ENCODE peak calls at places on chromosomes 2 and 18, in seven cellular contexts. One of them, this sample, is unnamed.

GRCh38 chr18:966095-967036 is 61.7 kb downstream of the ADCYAP1 start:
- DNase-seq in ACHN: no peak
- DNase-seq in neural crest cell: no peak
- DNase-seq in sciatic nerve: no peak
- DNase-seq in GM04503: no peak
- DNase-seq in H4: no peak
- DNase-seq in GM12891: no peak
- DNase-seq in this sample: no peak

GRCh38 chr2:58046585-58047372 is at the start of gene VRK2:
- DNase-seq in ACHN: peak; percentile 98
- DNase-seq in neural crest cell: peak; percentile 61
- DNase-seq in sciatic nerve: peak; percentile 88
- DNase-seq in GM04503: peak; percentile 61
- DNase-seq in H4: no peak
- DNase-seq in GM12891: peak; percentile 72
- DNase-seq in this sample: peak; percentile 93

GRCh38 chr18:46899274-46899948 is 17.9 kb downstream of the PIAS2 start:
- DNase-seq in ACHN: no peak
- DNase-seq in neural crest cell: no peak
- DNase-seq in sciatic nerve: no peak
- DNase-seq in GM04503: no peak
- DNase-seq in H4: no peak
- DNase-seq in GM12891: no peak
- DNase-seq in this sample: no peak

GRCh38 chr2:190529486-190530104 is 4.9 kb downstream of the NEMP2 start:
- DNase-seq in ACHN: no peak
- DNase-seq in neural crest cell: no peak
- DNase-seq in sciatic nerve: no peak
- DNase-seq in GM04503: no peak
- DNase-seq in H4: peak; percentile 65
- DNase-seq in GM12891: no peak
- DNase-seq in this sample: no peak

GRCh38 chr2:186309901-186310300 is 176.2 kb upstream of the ZC3H15 start:
- DNase-seq in ACHN: no peak
- DNase-seq in neural crest cell: no peak
- DNase-seq in sciatic nerve: no peak
- DNase-seq in GM04503: no peak
- DNase-seq in H4: peak; percentile 2
- DNase-seq in GM12891: no peak
- DNase-seq in this sample: no peak

GRCh38 chr2:81734981-81735380 is 1430.4 kb upstream of the LRRTM1 start:
- DNase-seq in ACHN: no peak
- DNase-seq in neural crest cell: no peak
- DNase-seq in sciatic nerve: no peak
- DNase-seq in GM04503: no peak
- DNase-seq in H4: peak; percentile 7
- DNase-seq in GM12891: no peak
- DNase-seq in this sample: no peak

GRCh38 chr2:161905389-161906046 is 168.5 kb downstream of the DPP4 start:
- DNase-seq in ACHN: peak; percentile 31
- DNase-seq in neural crest cell: no peak
- DNase-seq in sciatic nerve: no peak
- DNase-seq in GM04503: no peak
- DNase-seq in H4: peak; percentile 11
- DNase-seq in GM12891: no peak
- DNase-seq in this sample: no peak

GRCh38 chr2:175039490-175039889 is 34.3 kb upstream of the CHN1 start:
- DNase-seq in ACHN: no peak
- DNase-seq in neural crest cell: no peak
- DNase-seq in sciatic nerve: no peak
- DNase-seq in GM04503: no peak
- DNase-seq in H4: no peak
- DNase-seq in GM12891: no peak
- DNase-seq in this sample: no peak

GRCh38 chr2:46260305-46260704 is 36.9 kb upstream of the EPAS1 start:
- DNase-seq in ACHN: no peak
- DNase-seq in neural crest cell: no peak
- DNase-seq in sciatic nerve: no peak
- DNase-seq in GM04503: no peak
- DNase-seq in H4: no peak
- DNase-seq in GM12891: no peak
- DNase-seq in this sample: no peak

GRCh38 chr2:181517685-181518301 is 60.6 kb downstream of the ITGA4 start:
- DNase-seq in ACHN: no peak
- DNase-seq in neural crest cell: no peak
- DNase-seq in sciatic nerve: no peak
- DNase-seq in GM04503: no peak
- DNase-seq in H4: peak; percentile 11
- DNase-seq in GM12891: no peak
- DNase-seq in this sample: no peak

GRCh38 chr18:10213526-10213925 is 240.9 kb upstream of the APCDD1 start:
- DNase-seq in ACHN: no peak
- DNase-seq in neural crest cell: no peak
- DNase-seq in sciatic nerve: no peak
- DNase-seq in GM04503: no peak
- DNase-seq in H4: peak; percentile 71
- DNase-seq in GM12891: peak; percentile 7
- DNase-seq in this sample: no peak

GRCh38 chr2:148244593-148245292 is 223.9 kb downstream of the MBD5 start:
- DNase-seq in ACHN: peak; percentile 65
- DNase-seq in neural crest cell: no peak
- DNase-seq in sciatic nerve: no peak
- DNase-seq in GM04503: peak; percentile 60
- DNase-seq in H4: no peak
- DNase-seq in GM12891: no peak
- DNase-seq in this sample: no peak

GRCh38 chr2:74418312-74418711 is 3.1 kb downstream of the C2orf81 start:
- DNase-seq in ACHN: no peak
- DNase-seq in neural crest cell: no peak
- DNase-seq in sciatic nerve: no peak
- DNase-seq in GM04503: no peak
- DNase-seq in H4: no peak
- DNase-seq in GM12891: no peak
- DNase-seq in this sample: no peak

GRCh38 chr2:64649013-64649484 is 4.7 kb downstream of the SERTAD2 start:
- DNase-seq in ACHN: no peak
- DNase-seq in neural crest cell: no peak
- DNase-seq in sciatic nerve: no peak
- DNase-seq in GM04503: no peak
- DNase-seq in H4: no peak
- DNase-seq in GM12891: no peak
- DNase-seq in this sample: no peak

GRCh38 chr2:138948070-138948539 is 167.9 kb upstream of the NXPH2 start:
- DNase-seq in ACHN: peak; percentile 99
- DNase-seq in neural crest cell: no peak
- DNase-seq in sciatic nerve: no peak
- DNase-seq in GM04503: peak; percentile 75
- DNase-seq in H4: peak; percentile 94
- DNase-seq in GM12891: no peak
- DNase-seq in this sample: no peak

GRCh38 chr2:38146302-38146916 is 70.5 kb upstream of the CYP1B1 start:
- DNase-seq in ACHN: peak; percentile 81
- DNase-seq in neural crest cell: no peak
- DNase-seq in sciatic nerve: peak; percentile 64
- DNase-seq in GM04503: peak; percentile 83
- DNase-seq in H4: peak; percentile 50
- DNase-seq in GM12891: no peak
- DNase-seq in this sample: peak; percentile 31

GRCh38 chr2:197909377-197909776 is 105.0 kb downstream of the PLCL1 start:
- DNase-seq in ACHN: no peak
- DNase-seq in neural crest cell: no peak
- DNase-seq in sciatic nerve: no peak
- DNase-seq in GM04503: peak; percentile 86
- DNase-seq in H4: peak; percentile 60
- DNase-seq in GM12891: no peak
- DNase-seq in this sample: no peak

GRCh38 chr2:169513926-169514325 is 4.4 kb downstream of the KLHL41 start:
- DNase-seq in ACHN: no peak
- DNase-seq in neural crest cell: no peak
- DNase-seq in sciatic nerve: no peak
- DNase-seq in GM04503: no peak
- DNase-seq in H4: no peak
- DNase-seq in GM12891: no peak
- DNase-seq in this sample: no peak

GRCh38 chr2:117718048-117718447 is 96.4 kb upstream of the DDX18 start:
- DNase-seq in ACHN: no peak
- DNase-seq in neural crest cell: no peak
- DNase-seq in sciatic nerve: no peak
- DNase-seq in GM04503: no peak
- DNase-seq in H4: no peak
- DNase-seq in GM12891: no peak
- DNase-seq in this sample: no peak

GRCh38 chr2:130332271-130333073 is 10.2 kb upstream of the IMP4 start:
- DNase-seq in ACHN: peak; percentile 68
- DNase-seq in neural crest cell: peak; percentile 80
- DNase-seq in sciatic nerve: peak; percentile 84
- DNase-seq in GM04503: peak; percentile 34
- DNase-seq in H4: peak; percentile 67
- DNase-seq in GM12891: peak; percentile 76
- DNase-seq in this sample: peak; percentile 78

GRCh38 chr2:96848264-96848663 is 4.4 kb upstream of the ANKRD23 start:
- DNase-seq in ACHN: no peak
- DNase-seq in neural crest cell: no peak
- DNase-seq in sciatic nerve: no peak
- DNase-seq in GM04503: no peak
- DNase-seq in H4: no peak
- DNase-seq in GM12891: no peak
- DNase-seq in this sample: no peak

GRCh38 chr2:197028230-197028629 is 101.7 kb upstream of the PGAP1 start:
- DNase-seq in ACHN: peak; percentile 42
- DNase-seq in neural crest cell: no peak
- DNase-seq in sciatic nerve: no peak
- DNase-seq in GM04503: peak; percentile 13
- DNase-seq in H4: peak; percentile 89
- DNase-seq in GM12891: no peak
- DNase-seq in this sample: no peak

GRCh38 chr2:47041065-47041464 is 114.0 kb downstream of the STPG4 start:
- DNase-seq in ACHN: no peak
- DNase-seq in neural crest cell: no peak
- DNase-seq in sciatic nerve: no peak
- DNase-seq in GM04503: no peak
- DNase-seq in H4: no peak
- DNase-seq in GM12891: no peak
- DNase-seq in this sample: no peak

GRCh38 chr2:230758566-230759480 is 46.2 kb downstream of the CAB39 start:
- DNase-seq in ACHN: no peak
- DNase-seq in neural crest cell: no peak
- DNase-seq in sciatic nerve: no peak
- DNase-seq in GM04503: peak; percentile 91
- DNase-seq in H4: peak; percentile 85
- DNase-seq in GM12891: no peak
- DNase-seq in this sample: no peak

GRCh38 chr2:39780825-39781600 is 2.0 kb upstream of the THUMPD2 start:
- DNase-seq in ACHN: no peak
- DNase-seq in neural crest cell: no peak
- DNase-seq in sciatic nerve: no peak
- DNase-seq in GM04503: no peak
- DNase-seq in H4: no peak
- DNase-seq in GM12891: no peak
- DNase-seq in this sample: no peak

GRCh38 chr18:63320690-63321265 is 1.2 kb upstream of the BCL2 start:
- DNase-seq in ACHN: no peak
- DNase-seq in neural crest cell: peak; percentile 18
- DNase-seq in sciatic nerve: peak; percentile 73
- DNase-seq in GM04503: no peak
- DNase-seq in H4: peak; percentile 25
- DNase-seq in GM12891: no peak
- DNase-seq in this sample: no peak

This sample was measured in posterior cingulate gyrus.